ENCODE peak calls at places on chromosomes 7 and 10, in five cellular contexts. Y is CD8-positive, alpha-beta T cell; E is prostate gland; W is adrenal gland; K is GM23248. U is an unnamed sample. For H3K4me1 and H3K27me3, the result is how much of the 10 kb centered on the place peaks cover.

GRCh38 chr10:71344916-71345557 is 26.0 kb downstream of the SLC29A3 start:
- DNase-seq in K (no peak), Y (no peak), E (no peak), W (no peak), U (no peak)

GRCh38 chr7:156028521-156028920 is 216.3 kb upstream of the SHH start:
- DNase-seq in K (no peak), E (no peak), Y (no peak), W (no peak), U (no peak)

GRCh38 chr10:96706331-96706853 is 13.9 kb downstream of the PIK3AP1 start:
- DNase-seq in W (no peak), K (no peak), Y (no peak), E (no peak), U (no peak)

GRCh38 chr10:7432884-7433726 is 22.3 kb upstream of the SFMBT2 start:
- DNase-seq in Y (no peak), E (no peak), W (no peak), K (no peak), U (no peak)

GRCh38 chr7:77403957-77404356 is 12.2 kb downstream of the GSAP start:
- DNase-seq in K (no peak), W (no peak), Y (no peak), E (no peak), U (no peak)

GRCh38 chr10:82213784-82214183 is 338.8 kb downstream of the NRG3 start:
- DNase-seq in E (no peak), W (no peak), Y (no peak), K (no peak), U (no peak)

GRCh38 chr10:117610321-117610720 is 67.8 kb downstream of the EMX2 start:
- DNase-seq in Y (no peak), E (no peak), W (no peak), K (no peak), U (no peak)

GRCh38 chr7:103811997-103812396 is 177.5 kb downstream of the RELN start:
- DNase-seq in W (no peak), Y (no peak), K (no peak), E (peak), U (no peak)

GRCh38 chr7:10756981-10757380 is 216.7 kb upstream of the PHF14 start:
- DNase-seq in Y (no peak), E (no peak), W (no peak), K (no peak), U (no peak)

GRCh38 chr10:34305189-34305588 is 509.9 kb downstream of the PARD3 start:
- DNase-seq in W (no peak), E (no peak), Y (no peak), K (no peak), U (no peak)

GRCh38 chr10:21304198-21304597 is 221.3 kb downstream of the SKIDA1 start:
- DNase-seq in Y (no peak), W (no peak), K (no peak), E (no peak), U (no peak)

GRCh38 chr10:23157691-23158369 is 34.3 kb upstream of the PTF1A start:
- DNase-seq in K (peak), Y (no peak), W (peak), E (no peak), U (peak)

GRCh38 chr10:29648983-29649268 is 14.2 kb upstream of the SVIL start:
- DNase-seq in E (no peak), K (peak), W (peak), Y (no peak), U (no peak)

GRCh38 chr10:103833731-103834365 is 21.5 kb downstream of the SH3PXD2A start:
- DNase-seq in K (peak), E (no peak), Y (no peak), W (peak), U (no peak)

GRCh38 chr7:136853654-136854053 is 14.8 kb upstream of the CHRM2 start:
- DNase-seq in E (no peak), K (no peak), W (no peak), Y (no peak), U (no peak)

GRCh38 chr10:23035569-23035968 is 59.8 kb upstream of the MSRB2 start:
- DNase-seq in E (no peak), K (peak), W (no peak), Y (no peak), U (no peak)

GRCh38 chr7:150753239-150753638 is 16.0 kb downstream of the GIMAP5 start:
- DNase-seq in Y (no peak), W (no peak), E (no peak), K (no peak), U (no peak)
- H3K27ac ChIP-seq in Y (no peak), W (no peak), E (no peak), K (no peak), U (peak)

GRCh38 chr7:44986218-44987053 is 7.6 kb upstream of the MYO1G start:
- DNase-seq in E (peak), Y (peak), W (peak), K (peak), U (peak)
- H3K4me1 ChIP-seq in E (under half), Y (under half), W (under half), K (under half), U (under half)

GRCh38 chr7:154202002-154202401 is 149.8 kb downstream of the DPP6 start:
- DNase-seq in K (no peak), E (no peak), Y (no peak), W (no peak), U (no peak)

GRCh38 chr7:154195266-154195665 is 143.1 kb downstream of the DPP6 start:
- DNase-seq in E (no peak), W (no peak), K (no peak), Y (no peak), U (no peak)

GRCh38 chr7:154204046-154204445 is 151.8 kb downstream of the DPP6 start:
- DNase-seq in K (no peak), W (no peak), Y (no peak), E (no peak), U (no peak)

GRCh38 chr7:154198481-154198880 is 146.3 kb downstream of the DPP6 start:
- DNase-seq in Y (no peak), W (no peak), K (no peak), E (no peak), U (no peak)
- H3K27me3 ChIP-seq in Y (under half), W (under half), K (under half), E (under half), U (under half)

GRCh38 chr7:113408999-113409398 is 290.6 kb upstream of the SMIM30 start:
- DNase-seq in Y (no peak), W (no peak), E (no peak), K (no peak), U (no peak)
- H3K27ac ChIP-seq in Y (no peak), W (no peak), E (no peak), K (no peak), U (no peak)

GRCh38 chr10:26843736-26844135 is 17.0 kb downstream of the ABI1 start:
- DNase-seq in W (no peak), E (no peak), K (no peak), Y (no peak), U (no peak)

GRCh38 chr10:26837139-26837538 is 23.6 kb downstream of the ABI1 start:
- DNase-seq in E (no peak), K (no peak), W (no peak), Y (no peak), U (no peak)

GRCh38 chr10:26841733-26842317 is 18.9 kb downstream of the ABI1 start:
- DNase-seq in K (no peak), W (no peak), E (no peak), Y (no peak), U (no peak)

GRCh38 chr10:26840938-26841732 is 19.6 kb downstream of the ABI1 start:
- DNase-seq in Y (no peak), E (no peak), W (no peak), K (no peak), U (no peak)

DNA sequence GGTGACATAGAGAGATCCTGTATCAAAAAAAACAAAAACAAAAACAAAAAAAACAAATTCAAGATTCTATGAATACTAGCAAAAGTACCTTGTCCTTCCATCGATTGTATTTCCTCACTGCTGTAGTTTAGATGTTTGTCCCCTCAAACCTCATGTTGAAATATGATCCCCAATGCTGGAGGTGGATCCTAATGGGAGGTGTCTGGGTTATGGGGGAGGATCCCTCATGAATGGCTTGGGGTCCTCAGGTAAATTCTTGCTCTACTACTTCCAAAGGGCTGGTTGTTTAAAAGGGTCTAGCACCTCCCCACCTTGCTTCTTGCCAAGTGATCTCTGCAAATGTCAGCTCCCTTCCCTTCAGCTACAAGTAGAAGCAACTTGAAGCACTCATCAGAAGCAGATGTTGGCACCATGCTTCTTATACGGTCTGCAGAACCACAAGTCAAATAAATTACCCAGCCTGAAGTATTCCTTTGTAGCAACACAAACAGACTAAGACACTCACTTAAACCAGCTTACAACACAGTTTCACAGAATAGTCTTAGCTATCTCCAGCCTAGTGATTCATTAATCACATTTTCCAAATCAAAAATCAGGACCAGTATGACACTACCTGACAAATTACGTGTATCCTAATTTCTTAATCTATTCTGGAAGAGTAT is 20.7 kb downstream of the ABI1 start:
- DNase-seq in Y (no peak), E (no peak), K (peak), W (no peak), U (no peak)
- H3K4me1 ChIP-seq in Y (under half), E (under half), K (under half), W (under half), U (under half)

GRCh38 chr10:123569436-123570010 is 96.6 kb upstream of the GPR26 start:
- DNase-seq in E (no peak), Y (no peak), W (no peak), K (no peak), U (no peak)
- H3K27me3 ChIP-seq in E (under half), Y (under half), W (under half), K (under half), U (under half)

GRCh38 chr7:4730276-4730675 is 45.1 kb upstream of the AP5Z1 start:
- DNase-seq in K (no peak), E (no peak), Y (no peak), W (no peak), U (no peak)
- H3K27ac ChIP-seq in K (no peak), E (no peak), Y (peak), W (no peak), U (no peak)